ENCODE peak calls at places on chromosomes 5 and 9, in four cellular contexts. Y is HCT116, C is SK-N-SH, U is H1. H is an unnamed sample. For H3K36me3, the result is how much of the 10 kb centered on the place peaks cover.

GRCh38 chr5:95803271-95804148 is 19.0 kb downstream of the GLRX start:
- DNase-seq in Y (no peak), C (no peak), U (no peak), H (no peak)

GRCh38 chr9:81396528-81396927 is 292.8 kb downstream of the TLE1 start:
- DNase-seq in Y (no peak), C (no peak), U (no peak), H (peak)

GRCh38 chr9:126157409-126157808 is 169.2 kb upstream of the MVB12B start:
- DNase-seq in Y (no peak), C (no peak), U (no peak), H (no peak)

GRCh38 chr9:134158242-134158641 is 6.1 kb downstream of the RNU6ATAC start:
- DNase-seq in Y (no peak), C (no peak), U (no peak), H (no peak)

GRCh38 chr5:149878371-149878770 is 66.2 kb downstream of the PDE6A start:
- DNase-seq in Y (no peak), C (no peak), U (no peak), H (no peak)

GRCh38 chr9:121321039-121321503 is 49.0 kb downstream of the STOM start:
- DNase-seq in Y (no peak), C (no peak), U (no peak), H (peak)

GRCh38 chr5:154947778-154948177 is 6.9 kb downstream of the MRPL22 start:
- DNase-seq in Y (no peak), C (no peak), U (no peak), H (no peak)

GRCh38 chr5:149799119-149799623 is 69.1 kb downstream of the PPARGC1B start:
- DNase-seq in Y (no peak), C (peak), U (no peak), H (peak)

GRCh38 chr5:122458278-122458872 is 146.3 kb downstream of the SNCAIP start:
- DNase-seq in Y (peak), C (peak), U (no peak), H (peak)

GRCh38 chr9:92328225-92328624 is 2.5 kb downstream of the CENPP start:
- DNase-seq in Y (peak), C (peak), U (no peak), H (peak)

GRCh38 chr5:74865799-74866652 is at the start of gene FAM169A:
- DNase-seq in Y (no peak), C (peak), U (peak), H (peak)
- H3K9ac ChIP-seq in Y (peak), C (peak), U (peak), H (peak)

GRCh38 chr5:36606437-36607113 is at the start of gene SLC1A3:
- DNase-seq in Y (peak), C (no peak), U (peak), H (peak)
- H3K27ac ChIP-seq in Y (peak), C (no peak), U (peak), H (peak)

GRCh38 chr9:95481000-95481399 is 35.8 kb downstream of the PTCH1 start:
- DNase-seq in Y (no peak), C (no peak), U (no peak), H (peak)
- H3K36me3 ChIP-seq in Y (under half), C (under half), U (under half), H (under half)

DNA sequence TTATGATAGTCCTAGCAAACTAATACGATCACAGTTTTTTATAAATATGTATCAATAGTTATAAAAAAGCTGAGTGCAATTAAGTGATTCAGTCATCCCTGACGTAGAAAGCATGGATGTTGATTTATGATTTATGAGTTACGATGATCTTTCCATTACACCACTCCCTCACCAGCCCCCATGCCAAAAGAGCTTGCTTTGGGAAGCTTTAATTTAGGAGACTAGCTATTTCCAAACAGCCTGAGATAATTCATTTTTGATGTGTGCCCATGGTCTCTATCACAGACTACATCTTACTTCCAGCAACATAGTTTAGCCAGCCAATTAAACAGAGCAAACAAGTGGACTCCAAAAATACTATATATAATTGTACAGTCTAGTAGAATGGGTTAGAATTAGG is 256.8 kb downstream of the GABRG2 start:
- DNase-seq in Y (no peak), C (no peak), U (no peak), H (no peak)
- H3K9ac ChIP-seq in Y (no peak), C (no peak), U (no peak), H (no peak)

DNA sequence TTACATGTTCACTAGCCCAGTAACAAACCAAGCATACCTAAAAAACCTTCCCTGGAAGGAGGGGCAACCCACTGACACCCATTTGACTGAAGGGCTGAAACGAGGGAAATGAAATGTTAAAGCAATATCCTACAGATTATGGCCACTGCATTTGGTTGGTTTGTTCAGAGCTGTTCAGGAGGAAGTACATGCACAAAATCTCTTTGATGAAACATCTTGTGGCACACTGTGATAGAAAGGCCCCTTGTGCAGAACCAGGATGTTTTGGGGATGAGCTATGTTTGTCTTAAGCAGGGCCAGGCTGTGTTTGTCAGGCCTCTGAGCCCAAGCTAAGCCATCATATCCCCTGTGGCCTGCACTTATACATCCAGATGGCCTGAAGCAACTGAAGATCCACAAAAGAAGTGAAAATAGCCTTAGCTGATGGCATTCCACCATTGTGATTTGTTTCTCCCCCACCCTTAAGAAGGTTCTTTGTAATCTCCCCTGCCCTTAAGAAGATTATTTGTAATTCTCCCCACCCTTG is 467.3 kb upstream of the PIK3R1 start:
- DNase-seq in Y (no peak), C (no peak), U (no peak), H (no peak)
- H3K27ac ChIP-seq in Y (no peak), C (no peak), U (no peak), H (no peak)

GRCh38 chr5:1057841-1058548 is 49.4 kb downstream of the NKD2 start:
- DNase-seq in Y (no peak), C (peak), U (no peak), H (no peak)
- H3K36me3 ChIP-seq in Y (under half), C (under half), U (under half), H (under half)

GRCh38 chr5:81803812-81804211 is 52.9 kb upstream of the SSBP2 start:
- DNase-seq in Y (no peak), C (no peak), U (no peak), H (no peak)

GRCh38 chr5:81800797-81801196 is 49.9 kb upstream of the SSBP2 start:
- DNase-seq in Y (no peak), C (no peak), U (no peak), H (no peak)

GRCh38 chr5:81805086-81805485 is 54.2 kb upstream of the SSBP2 start:
- DNase-seq in Y (no peak), C (no peak), U (no peak), H (no peak)

GRCh38 chr5:81802625-81803024 is 51.7 kb upstream of the SSBP2 start:
- DNase-seq in Y (no peak), C (no peak), U (no peak), H (no peak)

DNA sequence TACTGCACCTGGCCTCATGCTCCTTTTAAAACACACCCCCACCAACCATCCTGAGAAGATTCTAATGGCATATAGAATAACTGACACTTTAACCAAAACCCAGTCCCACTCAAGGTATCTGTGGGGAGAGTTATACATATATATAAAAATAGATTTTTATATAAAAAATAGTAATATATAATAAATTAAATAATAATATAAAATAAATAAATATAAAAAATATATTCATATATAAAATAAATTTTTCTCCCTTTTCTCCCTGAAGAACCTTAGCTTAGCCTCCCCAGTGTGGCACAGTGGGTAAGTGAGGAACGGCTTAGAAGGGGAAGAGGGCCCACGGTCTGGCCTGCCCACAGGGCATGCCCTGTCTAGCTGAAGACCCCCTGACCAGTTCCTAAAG is 51.1 kb upstream of the SSBP2 start:
- DNase-seq in Y (no peak), C (no peak), U (no peak), H (no peak)
- H3K9ac ChIP-seq in Y (no peak), C (no peak), U (no peak), H (no peak)

GRCh38 chr9:71612889-71613288 is 155.4 kb downstream of the CEMIP2 start:
- DNase-seq in Y (no peak), C (no peak), U (no peak), H (no peak)

GRCh38 chr9:71608021-71608420 is 160.3 kb downstream of the CEMIP2 start:
- DNase-seq in Y (no peak), C (no peak), U (no peak), H (no peak)

GRCh38 chr9:71607571-71607970 is 160.7 kb downstream of the CEMIP2 start:
- DNase-seq in Y (no peak), C (no peak), U (no peak), H (no peak)

GRCh38 chr9:71609453-71609840 is 158.9 kb downstream of the CEMIP2 start:
- DNase-seq in Y (no peak), C (no peak), U (no peak), H (no peak)

DNA sequence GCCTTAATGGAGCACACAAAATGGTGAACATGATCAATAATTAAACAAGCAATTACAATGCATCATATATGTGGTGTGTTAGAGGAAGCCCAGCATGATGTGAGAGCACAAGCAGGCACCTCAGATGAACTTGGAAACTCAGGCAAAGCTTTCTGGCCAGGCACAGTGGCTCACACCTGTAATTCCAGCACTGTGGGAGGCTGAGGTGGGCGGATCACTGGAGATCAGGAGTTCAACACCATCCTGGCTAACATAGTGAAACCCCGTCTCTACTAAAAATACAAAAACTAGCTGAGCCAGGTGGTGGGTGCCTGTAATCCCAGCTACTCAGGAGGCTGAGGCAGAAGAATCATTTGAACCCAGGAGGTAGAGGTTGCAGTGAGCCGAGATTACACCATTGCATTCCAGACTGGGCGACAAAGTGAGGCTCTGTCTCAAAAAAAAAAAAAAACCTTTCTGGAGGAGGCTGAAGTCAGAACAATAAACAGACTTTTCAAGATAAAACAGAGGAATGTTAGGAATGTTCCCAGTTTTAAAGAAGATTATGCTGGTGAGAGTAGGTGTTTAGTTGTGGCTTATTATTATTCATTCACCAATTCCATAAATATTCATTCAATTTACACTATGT is 159.4 kb downstream of the CEMIP2 start:
- DNase-seq in Y (no peak), C (no peak), U (peak), H (peak)
- H3K27ac ChIP-seq in Y (no peak), C (no peak), U (peak), H (no peak)

GRCh38 chr9:93507780-93508179 is 54.4 kb upstream of the FAM120AOS start:
- DNase-seq in Y (no peak), C (no peak), U (no peak), H (no peak)

GRCh38 chr9:93505518-93506123 is 52.2 kb upstream of the FAM120AOS start:
- DNase-seq in Y (no peak), C (no peak), U (no peak), H (no peak)

GRCh38 chr9:93510041-93510440 is 56.7 kb upstream of the FAM120AOS start:
- DNase-seq in Y (no peak), C (no peak), U (no peak), H (no peak)

GRCh38 chr9:93509084-93509483 is 55.7 kb upstream of the FAM120AOS start:
- DNase-seq in Y (no peak), C (peak), U (no peak), H (no peak)

GRCh38 chr9:93508207-93508606 is 54.8 kb upstream of the FAM120AOS start:
- DNase-seq in Y (no peak), C (no peak), U (no peak), H (no peak)
- H3K36me3 ChIP-seq in Y (under half), C (under half), U (under half), H (under half)

DNA sequence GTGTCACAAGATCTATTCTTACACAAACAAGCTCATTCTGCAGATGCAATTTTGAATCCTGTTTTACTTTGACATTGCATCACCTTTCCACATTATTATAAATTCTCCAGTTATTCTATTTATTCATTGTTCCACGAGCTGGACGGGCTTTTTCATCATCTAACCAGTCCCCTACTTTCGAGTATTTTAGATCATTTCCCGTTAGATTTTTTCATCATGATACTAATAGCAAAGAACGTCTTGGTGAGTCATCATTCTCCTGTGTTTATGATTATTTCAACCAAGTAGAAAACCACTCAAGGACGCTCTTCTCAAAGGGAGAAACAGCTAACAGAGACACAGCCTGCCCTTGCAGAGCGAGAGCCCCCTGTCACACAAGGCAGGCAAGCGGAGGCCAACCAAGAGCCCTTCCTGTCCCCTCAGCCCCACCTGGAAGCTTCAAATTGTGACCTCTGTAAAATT is 15.1 kb downstream of the BBLN start:
- DNase-seq in Y (no peak), C (no peak), U (no peak), H (peak)
- H3K9ac ChIP-seq in Y (no peak), C (no peak), U (no peak), H (no peak)

H was measured in fibroblast of lung.